ENCODE peak calls at places on chromosome 18, in ten cellular contexts. V is HL-60; C is astrocyte of the hippocampus; M is islet precursor cell; T is stomach; N is HEK293T; Q is activated T-cell treated with anti-CD3 and anti-CD28 coated beads, Interleukin-2, amount 50 U/mL, for 48 hours; K is heart right ventricle; S is activated T-helper 1 cell treated with Interleukin-2 at 50 U/mL for 16 hours; L is GM03348. P is an unnamed sample.

GRCh38 chr18:70423988-70424387 is 135.1 kb downstream of the SOCS6 start:
- DNase-seq in V (no peak), C (peak; percentile 20), M (peak; percentile 77), T (peak; percentile 55), N (no peak), Q (no peak), K (no peak), S (no peak), L (peak; percentile 70), P (no peak)

GRCh38 chr18:57299931-57300330 is 52.4 kb upstream of the ST8SIA3 start:
- DNase-seq in V (no peak), C (no peak), M (no peak), T (no peak), N (no peak), Q (no peak), K (no peak), S (no peak), L (no peak), P (no peak)

GRCh38 chr18:8705280-8705940 is at the start of gene MTCL1:
- DNase-seq in V (peak; percentile 4), C (no peak), M (peak; percentile 71), T (peak; percentile 34), N (peak; percentile 25), Q (peak; percentile 59), K (no peak), S (no peak), L (peak; percentile 91), P (peak; percentile 81)

GRCh38 chr18:10304853-10305252 is 149.6 kb upstream of the APCDD1 start:
- DNase-seq in V (peak; percentile 44), C (peak; percentile 29), M (no peak), T (no peak), N (no peak), Q (no peak), K (no peak), S (no peak), L (peak; percentile 19), P (no peak)

GRCh38 chr18:35267161-35267651 is 22.8 kb downstream of the ZSCAN30 start:
- DNase-seq in V (no peak), C (peak; percentile 81), M (no peak), T (peak; percentile 80), N (no peak), Q (peak; percentile 76), K (peak; percentile 85), S (peak; percentile 59), L (peak; percentile 22), P (no peak)

GRCh38 chr18:78861706-78862105 is 117.9 kb upstream of the SALL3 start:
- DNase-seq in V (no peak), C (no peak), M (no peak), T (no peak), N (no peak), Q (no peak), K (no peak), S (no peak), L (no peak), P (no peak)

GRCh38 chr18:76443519-76444435 is 51.3 kb downstream of the ZNF516 start:
- DNase-seq in V (no peak), C (no peak), M (peak; percentile 43), T (no peak), N (no peak), Q (no peak), K (no peak), S (no peak), L (no peak), P (no peak)

GRCh38 chr18:26977791-26978190 is 112.3 kb upstream of the AQP4 start:
- DNase-seq in V (no peak), C (no peak), M (no peak), T (no peak), N (no peak), Q (no peak), K (no peak), S (no peak), L (no peak), P (no peak)

GRCh38 chr18:77096936-77097886 is 35.4 kb downstream of the MBP start:
- DNase-seq in V (no peak), C (no peak), M (peak; percentile 60), T (no peak), N (no peak), Q (no peak), K (no peak), S (no peak), L (no peak), P (peak; percentile 86)

GRCh38 chr18:63817441-63818051 is 42.3 kb downstream of the SERPINB7 start:
- DNase-seq in V (no peak), C (peak; percentile 51), M (no peak), T (no peak), N (no peak), Q (no peak), K (no peak), S (no peak), L (peak; percentile 57), P (no peak)

GRCh38 chr18:57759650-57760049 is 43.5 kb downstream of the ATP8B1 start:
- DNase-seq in V (no peak), C (no peak), M (no peak), T (no peak), N (no peak), Q (no peak), K (no peak), S (no peak), L (no peak), P (no peak)

GRCh38 chr18:35073186-35074105 is 32.2 kb downstream of the MAPRE2 start:
- DNase-seq in V (no peak), C (no peak), M (no peak), T (no peak), N (no peak), Q (no peak), K (no peak), S (no peak), L (no peak), P (no peak)

GRCh38 chr18:74718312-74718711 is 120.6 kb downstream of the ZNF407 start:
- DNase-seq in V (no peak), C (no peak), M (no peak), T (no peak), N (no peak), Q (no peak), K (no peak), S (no peak), L (no peak), P (peak; percentile 62)

GRCh38 chr18:31679133-31679731 is 5.1 kb downstream of the B4GALT6 start:
- DNase-seq in V (no peak), C (peak; percentile 25), M (no peak), T (no peak), N (no peak), Q (no peak), K (no peak), S (no peak), L (peak; percentile 36), P (no peak)

GRCh38 chr18:62809900-62810299 is 94.6 kb downstream of the PHLPP1 start:
- DNase-seq in V (no peak), C (no peak), M (no peak), T (no peak), N (no peak), Q (no peak), K (no peak), S (no peak), L (no peak), P (no peak)

P was measured in endodermal cell.